ENCODE peak calls at places on chromosomes 3 and 15, in nine cellular contexts. I is cortex of kidney; P is NCI-H345; R is NCI-H146; U is activated effector memory CD4-positive, alpha-beta T cell treated with Interleukin-2 at 50 U/mL for 16 hours; B is GM12865; K is pons; D is HT1080; N is MG63. M is an unnamed sample.

GRCh38 chr3:138944136-138944658 is 2.7 kb downstream of the FOXL2 start:
- DNase-seq in I (no peak), P (no peak), R (no peak), U (no peak), B (no peak), K (no peak), D (no peak), N (no peak), M (no peak)

GRCh38 chr3:194250104-194251002 is 100.8 kb downstream of the CPN2 start:
- DNase-seq in I (no peak), P (no peak), R (no peak), U (no peak), B (no peak), K (no peak), D (no peak), N (no peak), M (no peak)

GRCh38 chr15:45199136-45199810 is 11.5 kb upstream of the SHF start:
- DNase-seq in I (no peak), P (peak), R (peak), U (no peak), B (peak), K (peak), D (no peak), N (no peak), M (peak)

GRCh38 chr3:187914231-187914630 is 169.0 kb upstream of the BCL6 start:
- DNase-seq in I (no peak), P (no peak), R (no peak), U (no peak), B (no peak), K (no peak), D (no peak), N (peak), M (no peak)

GRCh38 chr3:171018151-171018935 is 8.2 kb downstream of the SLC2A2 start:
- DNase-seq in I (no peak), P (no peak), R (no peak), U (no peak), B (no peak), K (no peak), D (no peak), N (no peak), M (no peak)

GRCh38 chr15:74263473-74263872 is 27.3 kb downstream of the CCDC33 start:
- DNase-seq in I (no peak), P (no peak), R (no peak), U (no peak), B (no peak), K (no peak), D (no peak), N (no peak), M (no peak)

GRCh38 chr15:90557651-90558084 is 27.9 kb downstream of the CRTC3 start:
- DNase-seq in I (no peak), P (no peak), R (no peak), U (no peak), B (no peak), K (peak), D (no peak), N (peak), M (no peak)

GRCh38 chr3:15933439-15934144 is 135.8 kb upstream of the ANKRD28 start:
- DNase-seq in I (no peak), P (no peak), R (no peak), U (no peak), B (no peak), K (peak), D (no peak), N (peak), M (no peak)

GRCh38 chr15:84671211-84671610 is 13.2 kb upstream of the NMB start:
- DNase-seq in I (no peak), P (no peak), R (no peak), U (no peak), B (no peak), K (no peak), D (peak), N (no peak), M (no peak)

M was measured in NCI-H1436.